ENCODE peak calls at places on chromosomes 11 and 22, in eight cellular contexts. T, B, V, N, S, C, K and H are unnamed samples.

GRCh38 chr22:43260818-43261217 is 73.9 kb upstream of the TTLL12 start:
- DNase-seq in S (no peak), N (no peak), V (no peak), C (no peak), T (no peak), B (no peak), K (no peak), H (no peak)

GRCh38 chr11:110565344-110565684 is 135.6 kb downstream of the FDX1 start:
- DNase-seq in B (no peak), T (peak; percentile 38), V (no peak), K (peak; percentile 84), C (peak; percentile 32), S (no peak), N (peak; percentile 6), H (no peak)

GRCh38 chr22:47038206-47038835 is 275.9 kb downstream of the TBC1D22A start:
- DNase-seq in S (no peak), K (no peak), N (peak; percentile 23), T (no peak), C (no peak), V (peak; percentile 48), B (no peak), H (no peak)

GRCh38 chr11:79382301-79382700 is 58.5 kb downstream of the TENM4 start:
- DNase-seq in T (no peak), C (no peak), B (no peak), N (no peak), V (no peak), K (no peak), S (no peak), H (no peak)

GRCh38 chr11:11027271-11027670 is 169.4 kb upstream of the ZBED5 start:
- DNase-seq in S (no peak), C (peak; percentile 49), B (no peak), K (no peak), N (peak; percentile 61), V (no peak), T (peak; percentile 74), H (no peak)

GRCh38 chr11:46826310-46827044 is 19.6 kb downstream of the CKAP5 start:
- DNase-seq in C (peak; percentile 80), B (peak; percentile 47), S (peak; percentile 54), V (peak; percentile 90), K (peak; percentile 91), T (peak; percentile 87), N (peak; percentile 77), H (peak; percentile 51)

GRCh38 chr11:66619080-66619554 is 2.7 kb downstream of the RBM14 start:
- DNase-seq in B (no peak), N (peak; percentile 74), S (no peak), V (no peak), K (peak; percentile 72), C (peak; percentile 88), T (peak; percentile 31), H (no peak)

GRCh38 chr11:109641549-109641948 is 219.6 kb downstream of the C11orf87 start:
- DNase-seq in C (peak; percentile 35), K (peak; percentile 61), N (peak; percentile 49), B (no peak), V (no peak), S (no peak), T (peak; percentile 44), H (no peak)

GRCh38 chr11:78202733-78203167 is 14.0 kb downstream of the USP35 start:
- DNase-seq in N (no peak), C (no peak), S (peak; percentile 47), V (no peak), K (no peak), B (no peak), T (no peak), H (no peak)

GRCh38 chr22:22671506-22671905 is 27.1 kb downstream of the GGTLC2 start:
- DNase-seq in V (no peak), K (no peak), B (no peak), T (no peak), S (no peak), N (no peak), C (no peak), H (no peak)

GRCh38 chr11:875769-876301 is 33.2 kb downstream of the TSPAN4 start:
- DNase-seq in N (no peak), K (no peak), T (no peak), S (no peak), C (no peak), V (no peak), B (no peak), H (no peak)

GRCh38 chr22:40594924-40595323 is 41.6 kb downstream of the MRTFA start:
- DNase-seq in K (no peak), T (no peak), B (no peak), C (no peak), V (peak; percentile 70), N (no peak), S (no peak), H (no peak)

GRCh38 chr11:61947486-61948210 is 2.5 kb upstream of the BEST1 start:
- DNase-seq in C (peak; percentile 96), V (peak; percentile 82), S (peak; percentile 42), B (peak; percentile 62), T (peak; percentile 93), K (peak; percentile 91), N (peak; percentile 86), H (peak; percentile 82)

GRCh38 chr22:35219012-35219411 is 38.3 kb upstream of the HMGXB4 start:
- DNase-seq in N (peak; percentile 35), S (no peak), C (peak; percentile 3), K (no peak), T (peak; percentile 78), V (no peak), B (no peak), H (no peak)

GRCh38 chr11:75939992-75940391 is 125.0 kb downstream of the UVRAG start:
- DNase-seq in B (no peak), S (no peak), K (no peak), V (no peak), T (no peak), N (no peak), C (no peak), H (no peak)

GRCh38 chr11:47186076-47186936 is at the start of gene PACSIN3:
- DNase-seq in K (peak; percentile 82), N (no peak), C (peak; percentile 45), T (peak; percentile 65), S (no peak), B (no peak), V (peak; percentile 83), H (no peak)

GRCh38 chr11:92219476-92219875 is 5.1 kb upstream of the FAT3 start:
- DNase-seq in B (no peak), S (no peak), V (no peak), T (no peak), C (no peak), K (no peak), N (no peak), H (no peak)

GRCh38 chr11:33598426-33599069 is 102.1 kb downstream of the C11orf91 start:
- DNase-seq in N (no peak), V (no peak), T (no peak), S (no peak), B (no peak), K (no peak), C (no peak), H (no peak)

GRCh38 chr22:22910272-22911240 is 22.9 kb downstream of the IGLL5 start:
- DNase-seq in V (no peak), C (no peak), T (no peak), N (no peak), B (no peak), S (no peak), K (no peak), H (no peak)

GRCh38 chr11:29612423-29612822 is 404.4 kb downstream of the KCNA4 start:
- DNase-seq in S (no peak), N (no peak), C (no peak), B (no peak), V (no peak), K (no peak), T (peak; percentile 37), H (no peak)

GRCh38 chr11:61853698-61854169 is 25.6 kb downstream of the FADS2 start:
- DNase-seq in K (no peak), N (no peak), V (no peak), S (no peak), B (no peak), C (no peak), T (no peak), H (no peak)

GRCh38 chr22:49970528-49971231 is 10.1 kb downstream of the PIM3 start:
- DNase-seq in C (peak; percentile 94), T (peak; percentile 97), S (peak; percentile 94), N (peak; percentile 94), V (peak; percentile 99), B (peak; percentile 94), K (peak; percentile 98), H (peak; percentile 99)